ENCODE peak calls at places on chromosomes 3 and 15, in six cellular contexts. One of them, this sample, is unnamed.

GRCh38 chr15:76191539-76192244 is 119.6 kb downstream of the ETFA start:
- DNase-seq in tibial nerve: no peak
- DNase-seq in sigmoid colon: no peak
- DNase-seq in IMR-90: no peak
- DNase-seq in heart left ventricle: no peak
- DNase-seq in transverse colon: no peak
- DNase-seq in this sample: no peak

GRCh38 chr15:69561071-69561784 is 108.6 kb downstream of the RPLP1 start:
- DNase-seq in sigmoid colon: no peak
- DNase-seq in tibial nerve: no peak
- DNase-seq in transverse colon: peak; percentile 62
- DNase-seq in heart left ventricle: no peak
- DNase-seq in IMR-90: no peak
- DNase-seq in this sample: no peak

GRCh38 chr3:77935418-77935817 is 895.5 kb downstream of the ROBO2 start:
- DNase-seq in tibial nerve: no peak
- DNase-seq in sigmoid colon: no peak
- DNase-seq in transverse colon: no peak
- DNase-seq in heart left ventricle: no peak
- DNase-seq in IMR-90: no peak
- DNase-seq in this sample: no peak

GRCh38 chr3:184218814-184219213 is 10.6 kb upstream of the VWA5B2 start:
- DNase-seq in heart left ventricle: no peak
- DNase-seq in transverse colon: no peak
- DNase-seq in tibial nerve: no peak
- DNase-seq in IMR-90: no peak
- DNase-seq in sigmoid colon: no peak
- DNase-seq in this sample: no peak

GRCh38 chr3:155598671-155599070 is 146.2 kb downstream of the PLCH1 start:
- DNase-seq in sigmoid colon: no peak
- DNase-seq in heart left ventricle: no peak
- DNase-seq in tibial nerve: no peak
- DNase-seq in IMR-90: no peak
- DNase-seq in transverse colon: no peak
- DNase-seq in this sample: no peak

GRCh38 chr3:149214702-149215101 is 6.9 kb downstream of the CP start:
- DNase-seq in heart left ventricle: no peak
- DNase-seq in IMR-90: no peak
- DNase-seq in sigmoid colon: no peak
- DNase-seq in tibial nerve: no peak
- DNase-seq in transverse colon: no peak
- DNase-seq in this sample: no peak

GRCh38 chr15:83205725-83206324 is 1.8 kb downstream of the HDGFL3 start:
- DNase-seq in tibial nerve: peak; percentile 9
- DNase-seq in heart left ventricle: no peak
- DNase-seq in IMR-90: peak; percentile 63
- DNase-seq in transverse colon: no peak
- DNase-seq in sigmoid colon: no peak
- DNase-seq in this sample: no peak

GRCh38 chr15:60634815-60635214 is 155.9 kb upstream of the ICE2 start:
- DNase-seq in heart left ventricle: no peak
- DNase-seq in sigmoid colon: no peak
- DNase-seq in transverse colon: peak; percentile 43
- DNase-seq in tibial nerve: no peak
- DNase-seq in IMR-90: peak; percentile 6
- DNase-seq in this sample: no peak

GRCh38 chr3:55461896-55462295 is 25.2 kb downstream of the WNT5A start:
- DNase-seq in transverse colon: no peak
- DNase-seq in IMR-90: peak; percentile 89
- DNase-seq in heart left ventricle: no peak
- DNase-seq in tibial nerve: no peak
- DNase-seq in sigmoid colon: no peak
- DNase-seq in this sample: no peak

GRCh38 chr15:48520376-48521155 is 124.9 kb downstream of the FBN1 start:
- DNase-seq in tibial nerve: no peak
- DNase-seq in sigmoid colon: no peak
- DNase-seq in transverse colon: no peak
- DNase-seq in heart left ventricle: no peak
- DNase-seq in IMR-90: no peak
- DNase-seq in this sample: no peak

GRCh38 chr3:191198480-191198879 is 561 bp upstream of the OSTN start:
- DNase-seq in sigmoid colon: no peak
- DNase-seq in transverse colon: no peak
- DNase-seq in tibial nerve: no peak
- DNase-seq in heart left ventricle: no peak
- DNase-seq in IMR-90: no peak
- DNase-seq in this sample: no peak

GRCh38 chr3:197683191-197683590 is 53.5 kb downstream of the RUBCN start:
- DNase-seq in sigmoid colon: no peak
- DNase-seq in IMR-90: no peak
- DNase-seq in transverse colon: no peak
- DNase-seq in tibial nerve: no peak
- DNase-seq in heart left ventricle: no peak
- DNase-seq in this sample: no peak

GRCh38 chr3:114111060-114111790 is 54.7 kb downstream of the QTRT2 start:
- DNase-seq in heart left ventricle: no peak
- DNase-seq in transverse colon: no peak
- DNase-seq in sigmoid colon: no peak
- DNase-seq in tibial nerve: no peak
- DNase-seq in IMR-90: no peak
- DNase-seq in this sample: no peak

GRCh38 chr3:45273681-45274515 is 47.8 kb upstream of the TMEM158 start:
- DNase-seq in transverse colon: no peak
- DNase-seq in IMR-90: peak; percentile 49
- DNase-seq in tibial nerve: no peak
- DNase-seq in sigmoid colon: no peak
- DNase-seq in heart left ventricle: no peak
- DNase-seq in this sample: no peak

GRCh38 chr15:68650901-68651709 is 72.3 kb downstream of the CORO2B start:
- DNase-seq in tibial nerve: peak; percentile 22
- DNase-seq in heart left ventricle: peak; percentile 53
- DNase-seq in IMR-90: no peak
- DNase-seq in sigmoid colon: peak; percentile 76
- DNase-seq in transverse colon: peak; percentile 72
- DNase-seq in this sample: peak; percentile 23

GRCh38 chr3:102089904-102090492 is 240.7 kb downstream of the NFKBIZ start:
- DNase-seq in heart left ventricle: no peak
- DNase-seq in sigmoid colon: no peak
- DNase-seq in IMR-90: peak; percentile 98
- DNase-seq in transverse colon: peak; percentile 38
- DNase-seq in tibial nerve: no peak
- DNase-seq in this sample: no peak

GRCh38 chr15:56832125-56832524 is 86.3 kb upstream of the TCF12 start:
- DNase-seq in IMR-90: no peak
- DNase-seq in sigmoid colon: peak; percentile 93
- DNase-seq in tibial nerve: no peak
- DNase-seq in heart left ventricle: peak; percentile 56
- DNase-seq in transverse colon: peak; percentile 58
- DNase-seq in this sample: peak; percentile 49

GRCh38 chr15:57223345-57223744 is 153.0 kb upstream of the CGNL1 start:
- DNase-seq in IMR-90: no peak
- DNase-seq in sigmoid colon: no peak
- DNase-seq in heart left ventricle: no peak
- DNase-seq in tibial nerve: no peak
- DNase-seq in transverse colon: no peak
- DNase-seq in this sample: no peak

GRCh38 chr3:126259411-126260391 is 79.3 kb upstream of the ALDH1L1 start:
- DNase-seq in heart left ventricle: peak; percentile 59
- DNase-seq in transverse colon: peak; percentile 46
- DNase-seq in IMR-90: peak; percentile 10
- DNase-seq in sigmoid colon: peak; percentile 85
- DNase-seq in tibial nerve: no peak
- DNase-seq in this sample: peak; percentile 60

GRCh38 chr3:52087728-52088127 is 31.4 kb upstream of the DUSP7 start:
- DNase-seq in sigmoid colon: no peak
- DNase-seq in transverse colon: no peak
- DNase-seq in IMR-90: no peak
- DNase-seq in heart left ventricle: no peak
- DNase-seq in tibial nerve: no peak
- DNase-seq in this sample: no peak

GRCh38 chr3:10757821-10758130 is 58.3 kb upstream of the SLC6A11 start:
- DNase-seq in sigmoid colon: no peak
- DNase-seq in IMR-90: no peak
- DNase-seq in transverse colon: no peak
- DNase-seq in tibial nerve: no peak
- DNase-seq in heart left ventricle: no peak
- DNase-seq in this sample: no peak

GRCh38 chr15:64070965-64071851 is 22.4 kb downstream of the CIAO2A start:
- DNase-seq in heart left ventricle: peak; percentile 31
- DNase-seq in sigmoid colon: peak; percentile 90
- DNase-seq in IMR-90: peak; percentile 88
- DNase-seq in transverse colon: peak; percentile 47
- DNase-seq in tibial nerve: peak; percentile 58
- DNase-seq in this sample: peak; percentile 85

GRCh38 chr15:87604857-87605446 is 651.6 kb downstream of the NTRK3 start:
- DNase-seq in sigmoid colon: no peak
- DNase-seq in transverse colon: no peak
- DNase-seq in tibial nerve: no peak
- DNase-seq in heart left ventricle: no peak
- DNase-seq in IMR-90: no peak
- DNase-seq in this sample: no peak

GRCh38 chr15:37517106-37517505 is 416.8 kb upstream of the MEIS2 start:
- DNase-seq in transverse colon: no peak
- DNase-seq in IMR-90: no peak
- DNase-seq in tibial nerve: no peak
- DNase-seq in sigmoid colon: no peak
- DNase-seq in heart left ventricle: no peak
- DNase-seq in this sample: no peak

GRCh38 chr15:29682781-29683180 is 139.5 kb downstream of the TJP1 start:
- DNase-seq in sigmoid colon: no peak
- DNase-seq in IMR-90: peak; percentile 32
- DNase-seq in heart left ventricle: no peak
- DNase-seq in tibial nerve: no peak
- DNase-seq in transverse colon: no peak
- DNase-seq in this sample: no peak

GRCh38 chr3:120661963-120662347 is 20.1 kb downstream of the HGD start:
- DNase-seq in IMR-90: no peak
- DNase-seq in tibial nerve: no peak
- DNase-seq in transverse colon: no peak
- DNase-seq in sigmoid colon: no peak
- DNase-seq in heart left ventricle: no peak
- DNase-seq in this sample: no peak

GRCh38 chr3:196813903-196814302 is 53.8 kb upstream of the SENP5 start:
- DNase-seq in sigmoid colon: no peak
- DNase-seq in IMR-90: peak; percentile 70
- DNase-seq in tibial nerve: no peak
- DNase-seq in heart left ventricle: no peak
- DNase-seq in transverse colon: no peak
- DNase-seq in this sample: no peak

GRCh38 chr15:85598203-85598602 is 196.5 kb downstream of the KLHL25 start:
- DNase-seq in heart left ventricle: no peak
- DNase-seq in IMR-90: no peak
- DNase-seq in tibial nerve: no peak
- DNase-seq in transverse colon: no peak
- DNase-seq in sigmoid colon: no peak
- DNase-seq in this sample: no peak

GRCh38 chr3:39990532-39990931 is 181.1 kb downstream of the MYRIP start:
- DNase-seq in transverse colon: peak; percentile 18
- DNase-seq in sigmoid colon: no peak
- DNase-seq in heart left ventricle: no peak
- DNase-seq in tibial nerve: peak; percentile 26
- DNase-seq in IMR-90: peak; percentile 3
- DNase-seq in this sample: no peak

GRCh38 chr3:134374791-134375541 is 719 bp upstream of the AMOTL2 start:
- DNase-seq in sigmoid colon: peak; percentile 86
- DNase-seq in tibial nerve: no peak
- DNase-seq in heart left ventricle: peak; percentile 61
- DNase-seq in transverse colon: peak; percentile 67
- DNase-seq in IMR-90: no peak
- DNase-seq in this sample: peak; percentile 76

GRCh38 chr3:114057011-114057347 is 442 bp downstream of the QTRT2 start:
- DNase-seq in transverse colon: no peak
- DNase-seq in sigmoid colon: no peak
- DNase-seq in tibial nerve: no peak
- DNase-seq in heart left ventricle: no peak
- DNase-seq in IMR-90: no peak
- DNase-seq in this sample: no peak

DNA sequence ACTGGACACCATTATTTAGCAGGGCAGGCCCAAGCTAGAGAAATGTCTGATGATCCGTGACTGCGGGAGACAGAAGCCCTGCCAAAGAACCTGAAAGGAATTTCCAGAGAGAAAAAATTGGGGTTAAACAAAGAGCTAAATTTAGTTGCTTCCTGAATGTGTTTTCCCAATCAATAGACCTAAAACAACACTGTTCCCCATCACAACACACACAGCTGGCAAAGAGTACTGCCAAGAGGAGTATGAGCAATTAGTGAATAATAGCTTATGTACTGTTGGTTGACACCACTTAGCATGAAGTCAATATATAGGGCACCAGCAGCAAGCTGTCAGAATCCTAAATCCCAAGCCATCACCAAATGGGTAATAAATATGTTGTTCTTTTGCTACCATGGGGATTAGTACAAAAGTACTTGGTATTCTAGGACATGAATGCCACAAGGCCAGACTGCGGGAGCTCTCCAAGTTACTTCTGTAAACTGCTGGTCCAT is 35.7 kb downstream of the CLK3 start:
- DNase-seq in transverse colon: no peak
- DNase-seq in tibial nerve: no peak
- DNase-seq in sigmoid colon: no peak
- DNase-seq in IMR-90: no peak
- DNase-seq in heart left ventricle: no peak
- DNase-seq in this sample: no peak
- H3K27ac ChIP-seq in transverse colon: peak overlapping the region; percentile 39
- H3K27ac ChIP-seq in tibial nerve: peak overlapping the region; percentile 13
- H3K27ac ChIP-seq in sigmoid colon: peak overlapping the region; percentile 72
- H3K27ac ChIP-seq in IMR-90: no peak overlapping the region
- H3K27ac ChIP-seq in heart left ventricle: peak overlapping the region; percentile 20
- H3K27ac ChIP-seq in this sample: no peak overlapping the region

GRCh38 chr15:52546031-52546751 is 17.5 kb upstream of the MYO5A start:
- DNase-seq in IMR-90: no peak
- DNase-seq in transverse colon: no peak
- DNase-seq in sigmoid colon: no peak
- DNase-seq in tibial nerve: no peak
- DNase-seq in heart left ventricle: no peak
- DNase-seq in this sample: no peak
- TF ChIP-seq POLR2A in IMR-90: no peak
- TF ChIP-seq POLR2A in transverse colon: no peak
- TF ChIP-seq POLR2A in sigmoid colon: no peak
- TF ChIP-seq POLR2A in tibial nerve: no peak
- TF ChIP-seq POLR2A in heart left ventricle: no peak
- TF ChIP-seq POLR2A in this sample: no peak

DNA sequence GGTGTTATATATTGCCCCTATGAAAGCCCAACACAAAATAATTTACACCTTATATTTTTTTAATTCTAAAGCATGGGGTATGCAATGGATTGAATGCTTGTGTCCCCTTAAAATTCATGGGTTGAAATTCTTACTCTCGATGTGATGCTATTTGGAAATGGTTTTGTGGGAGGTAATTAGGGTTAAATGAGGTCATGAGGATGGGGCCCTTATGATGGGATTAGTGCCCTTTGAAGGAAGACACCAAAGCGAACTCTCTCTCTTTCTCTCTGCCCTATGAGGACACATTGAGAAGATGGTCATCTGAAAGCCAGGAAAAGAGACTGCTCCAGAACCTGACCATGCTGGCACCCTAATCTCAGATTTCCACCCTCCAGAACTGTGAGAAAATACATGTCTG is 7.6 kb upstream of the SRGAP3 start:
- DNase-seq in IMR-90: no peak
- DNase-seq in transverse colon: no peak
- DNase-seq in tibial nerve: no peak
- DNase-seq in sigmoid colon: no peak
- DNase-seq in heart left ventricle: no peak
- DNase-seq in this sample: no peak
- H3K36me3 ChIP-seq in IMR-90: no peaks in the 10 kb centered on the region
- H3K36me3 ChIP-seq in transverse colon: no peaks in the 10 kb centered on the region
- H3K36me3 ChIP-seq in tibial nerve: peaks cover 5% of the 10 kb centered on the region
- H3K36me3 ChIP-seq in sigmoid colon: no peaks in the 10 kb centered on the region
- H3K36me3 ChIP-seq in heart left ventricle: no peaks in the 10 kb centered on the region
- H3K36me3 ChIP-seq in this sample: no peaks in the 10 kb centered on the region

GRCh38 chr3:69651765-69652164 is 87.5 kb upstream of the MITF start:
- DNase-seq in heart left ventricle: no peak
- DNase-seq in sigmoid colon: no peak
- DNase-seq in tibial nerve: no peak
- DNase-seq in IMR-90: no peak
- DNase-seq in transverse colon: no peak
- DNase-seq in this sample: no peak
- H3K27ac ChIP-seq in heart left ventricle: no peak overlapping the region
- H3K27ac ChIP-seq in sigmoid colon: no peak overlapping the region
- H3K27ac ChIP-seq in tibial nerve: no peak overlapping the region
- H3K27ac ChIP-seq in IMR-90: no peak overlapping the region
- H3K27ac ChIP-seq in transverse colon: no peak overlapping the region
- H3K27ac ChIP-seq in this sample: no peak overlapping the region

This sample was measured in uterus.